ENCODE peak calls at places on chromosome 2, in eight cellular contexts. W, N, I, D, G, C, E and S are unnamed samples.

GRCh38 chr2:1598800-1599199 is 145.5 kb downstream of the PXDN start:
- DNase-seq in W (no peak), N (no peak), I (no peak), D (no peak), G (no peak), C (no peak), E (no peak), S (no peak)

GRCh38 chr2:212528106-212528856 is 10.3 kb downstream of the ERBB4 start:
- DNase-seq in W (no peak), N (no peak), I (no peak), D (no peak), G (peak), C (peak), E (no peak), S (no peak)

GRCh38 chr2:130373808-130374365 is 18.0 kb downstream of the PTPN18 start:
- DNase-seq in W (no peak), N (no peak), I (no peak), D (no peak), G (no peak), C (no peak), E (no peak), S (no peak)

GRCh38 chr2:20603791-20604190 is 47.1 kb downstream of the HS1BP3 start:
- DNase-seq in W (no peak), N (no peak), I (no peak), D (no peak), G (no peak), C (no peak), E (no peak), S (no peak)

GRCh38 chr2:85266424-85267041 is 61.3 kb downstream of the TGOLN2 start:
- DNase-seq in W (no peak), N (peak), I (no peak), D (peak), G (peak), C (peak), E (peak), S (no peak)

GRCh38 chr2:231597014-231597611 is 4.4 kb downstream of the TEX44 start:
- DNase-seq in W (no peak), N (peak), I (no peak), D (no peak), G (peak), C (peak), E (no peak), S (no peak)

GRCh38 chr2:73987109-73987947 is 2.6 kb downstream of the TET3 start:
- DNase-seq in W (no peak), N (no peak), I (no peak), D (peak), G (peak), C (no peak), E (no peak), S (no peak)

GRCh38 chr2:82089518-82089917 is 1785.0 kb upstream of the LRRTM1 start:
- DNase-seq in W (no peak), N (no peak), I (no peak), D (no peak), G (no peak), C (no peak), E (no peak), S (no peak)

GRCh38 chr2:152497481-152498052 is 162.6 kb downstream of the FMNL2 start:
- DNase-seq in W (no peak), N (no peak), I (no peak), D (peak), G (no peak), C (no peak), E (no peak), S (no peak)

GRCh38 chr2:223944166-223944703 is 900 bp downstream of the WDFY1 start:
- DNase-seq in W (peak), N (no peak), I (no peak), D (peak), G (peak), C (peak), E (no peak), S (no peak)

GRCh38 chr2:121635371-121635770 is 13.9 kb downstream of the CLASP1 start:
- DNase-seq in W (no peak), N (peak), I (no peak), D (no peak), G (no peak), C (no peak), E (no peak), S (no peak)

GRCh38 chr2:238964544-238965113 is 116.7 kb downstream of the TWIST2 start:
- DNase-seq in W (no peak), N (no peak), I (no peak), D (no peak), G (no peak), C (no peak), E (no peak), S (no peak)

GRCh38 chr2:42421157-42421485 is 60.1 kb upstream of the COX7A2L start:
- DNase-seq in W (no peak), N (no peak), I (no peak), D (no peak), G (no peak), C (peak), E (no peak), S (no peak)

GRCh38 chr2:17793293-17793692 is 23.0 kb upstream of the MSGN1 start:
- DNase-seq in W (no peak), N (no peak), I (no peak), D (no peak), G (no peak), C (no peak), E (no peak), S (no peak)

GRCh38 chr2:226031962-226032441 is 632.5 kb downstream of the NYAP2 start:
- DNase-seq in W (no peak), N (peak), I (no peak), D (no peak), G (no peak), C (peak), E (no peak), S (no peak)

GRCh38 chr2:98145070-98145469 is 58.1 kb downstream of the VWA3B start:
- DNase-seq in W (no peak), N (no peak), I (no peak), D (no peak), G (no peak), C (no peak), E (no peak), S (no peak)

GRCh38 chr2:57760448-57760847 is 286.2 kb upstream of the VRK2 start:
- DNase-seq in W (no peak), N (no peak), I (no peak), D (no peak), G (no peak), C (no peak), E (no peak), S (no peak)

GRCh38 chr2:143068094-143068890 is 60.9 kb upstream of the ARHGAP15 start:
- DNase-seq in W (no peak), N (no peak), I (no peak), D (no peak), G (no peak), C (no peak), E (peak), S (no peak)

GRCh38 chr2:31217465-31218200 is at the start of gene CAPN14:
- DNase-seq in W (no peak), N (no peak), I (no peak), D (no peak), G (no peak), C (no peak), E (no peak), S (no peak)

GRCh38 chr2:210324458-210324857 is 9.5 kb upstream of the MYL1 start:
- DNase-seq in W (no peak), N (no peak), I (no peak), D (no peak), G (no peak), C (no peak), E (no peak), S (no peak)

GRCh38 chr2:151672277-151672676 is 62.0 kb downstream of the NEB start:
- DNase-seq in W (no peak), N (no peak), I (no peak), D (no peak), G (no peak), C (no peak), E (no peak), S (no peak)

GRCh38 chr2:11765501-11765900 is 19.1 kb downstream of the LPIN1 start:
- DNase-seq in W (no peak), N (no peak), I (no peak), D (no peak), G (no peak), C (no peak), E (no peak), S (no peak)

GRCh38 chr2:6823111-6823510 is 42.6 kb downstream of the CMPK2 start:
- DNase-seq in W (no peak), N (peak), I (no peak), D (no peak), G (no peak), C (peak), E (no peak), S (no peak)

GRCh38 chr2:96764253-96764637 is 3.5 kb downstream of the CNNM4 start:
- DNase-seq in W (no peak), N (no peak), I (no peak), D (no peak), G (no peak), C (peak), E (no peak), S (no peak)

GRCh38 chr2:118224144-118224887 is 136.0 kb downstream of the INSIG2 start:
- DNase-seq in W (peak), N (peak), I (no peak), D (no peak), G (no peak), C (peak), E (no peak), S (no peak)

GRCh38 chr2:203891474-203891873 is 23.9 kb downstream of the CTLA4 start:
- DNase-seq in W (no peak), N (peak), I (no peak), D (no peak), G (no peak), C (peak), E (peak), S (no peak)

GRCh38 chr2:214713080-214713830 is 96.2 kb downstream of the BARD1 start:
- DNase-seq in W (no peak), N (no peak), I (no peak), D (peak), G (no peak), C (no peak), E (no peak), S (no peak)

GRCh38 chr2:7878786-7879515 is 802.9 kb upstream of the ID2 start:
- DNase-seq in W (peak), N (peak), I (no peak), D (no peak), G (no peak), C (no peak), E (no peak), S (no peak)

GRCh38 chr2:61359058-61359457 is 111.8 kb downstream of the USP34 start:
- DNase-seq in W (no peak), N (no peak), I (no peak), D (no peak), G (no peak), C (no peak), E (no peak), S (no peak)

GRCh38 chr2:71462641-71463341 is 9.4 kb downstream of the DYSF start:
- DNase-seq in W (no peak), N (no peak), I (no peak), D (no peak), G (no peak), C (no peak), E (no peak), S (no peak)

GRCh38 chr2:238100049-238100820 is at the start of gene ESPNL:
- DNase-seq in W (no peak), N (no peak), I (no peak), D (peak), G (no peak), C (no peak), E (no peak), S (no peak)

GRCh38 chr2:38181802-38182517 is 106.0 kb upstream of the CYP1B1 start:
- DNase-seq in W (no peak), N (no peak), I (no peak), D (no peak), G (no peak), C (no peak), E (no peak), S (no peak)

GRCh38 chr2:96869281-96869823 is 528 bp downstream of the SEMA4C start:
- DNase-seq in W (no peak), N (peak), I (no peak), D (peak), G (peak), C (peak), E (no peak), S (no peak)

GRCh38 chr2:47301277-47301618 is 101.7 kb upstream of the MSH2 start:
- DNase-seq in W (no peak), N (no peak), I (no peak), D (no peak), G (no peak), C (no peak), E (no peak), S (no peak)

GRCh38 chr2:232925769-232926163 is 55.7 kb downstream of the SNORC start:
- DNase-seq in W (no peak), N (no peak), I (no peak), D (no peak), G (no peak), C (no peak), E (no peak), S (no peak)

GRCh38 chr2:232927041-232927792 is 57.2 kb downstream of the SNORC start:
- DNase-seq in W (no peak), N (no peak), I (no peak), D (no peak), G (no peak), C (peak), E (no peak), S (no peak)

GRCh38 chr2:232927793-232928563 is 57.9 kb downstream of the SNORC start:
- DNase-seq in W (no peak), N (no peak), I (no peak), D (no peak), G (no peak), C (peak), E (no peak), S (no peak)

GRCh38 chr2:232925153-232925768 is 55.2 kb downstream of the SNORC start:
- DNase-seq in W (no peak), N (no peak), I (no peak), D (no peak), G (no peak), C (no peak), E (no peak), S (no peak)

DNA sequence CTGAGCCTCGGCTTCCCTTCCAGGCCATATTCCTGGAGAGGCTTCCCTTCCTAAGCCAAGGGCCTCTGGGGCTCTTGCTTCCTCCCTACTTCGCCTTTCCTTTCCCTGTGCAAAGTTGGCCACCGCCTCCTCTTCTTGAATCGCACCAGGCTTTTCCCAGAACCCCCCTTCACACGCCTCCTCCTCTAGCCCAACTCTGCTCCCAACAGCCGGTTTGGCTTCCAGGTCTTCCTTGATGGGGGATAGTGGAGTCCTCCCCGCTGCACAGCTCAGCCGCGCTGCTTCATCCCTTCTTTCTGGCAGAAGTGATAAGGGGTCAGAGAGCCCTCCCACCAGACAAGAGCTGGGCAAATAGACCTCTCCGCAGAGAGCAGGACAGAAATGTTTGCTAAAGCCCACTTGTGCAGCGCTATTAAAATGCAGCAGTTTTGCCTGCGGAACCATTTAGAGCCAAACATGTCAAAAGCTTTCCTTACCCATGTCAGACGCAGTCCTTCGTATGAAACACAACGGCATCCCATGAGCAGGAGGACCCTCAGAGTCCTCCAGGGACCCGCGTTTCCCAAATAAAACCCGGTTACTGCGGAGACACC is 56.5 kb downstream of the SNORC start:
- DNase-seq in W (no peak), N (no peak), I (no peak), D (no peak), G (no peak), C (no peak), E (no peak), S (no peak)
- H3K4me3 ChIP-seq in W (peak), N (no peak), I (peak), D (no peak), G (no peak), C (no peak), E (no peak), S (no peak)

GRCh38 chr2:108605947-108606346 is 71.7 kb downstream of the LIMS1 start:
- DNase-seq in W (no peak), N (no peak), I (no peak), D (no peak), G (no peak), C (no peak), E (no peak), S (no peak)

GRCh38 chr2:108602422-108602821 is 68.2 kb downstream of the LIMS1 start:
- DNase-seq in W (no peak), N (no peak), I (no peak), D (no peak), G (no peak), C (no peak), E (no peak), S (no peak)

GRCh38 chr2:108607706-108608301 is 73.5 kb downstream of the LIMS1 start:
- DNase-seq in W (no peak), N (peak), I (no peak), D (no peak), G (peak), C (peak), E (no peak), S (no peak)

GRCh38 chr2:108604196-108604595 is 69.9 kb downstream of the LIMS1 start:
- DNase-seq in W (no peak), N (no peak), I (no peak), D (no peak), G (no peak), C (peak), E (no peak), S (no peak)
- H3K4me3 ChIP-seq in W (no peak), N (no peak), I (no peak), D (no peak), G (no peak), C (no peak), E (no peak), S (no peak)

DNA sequence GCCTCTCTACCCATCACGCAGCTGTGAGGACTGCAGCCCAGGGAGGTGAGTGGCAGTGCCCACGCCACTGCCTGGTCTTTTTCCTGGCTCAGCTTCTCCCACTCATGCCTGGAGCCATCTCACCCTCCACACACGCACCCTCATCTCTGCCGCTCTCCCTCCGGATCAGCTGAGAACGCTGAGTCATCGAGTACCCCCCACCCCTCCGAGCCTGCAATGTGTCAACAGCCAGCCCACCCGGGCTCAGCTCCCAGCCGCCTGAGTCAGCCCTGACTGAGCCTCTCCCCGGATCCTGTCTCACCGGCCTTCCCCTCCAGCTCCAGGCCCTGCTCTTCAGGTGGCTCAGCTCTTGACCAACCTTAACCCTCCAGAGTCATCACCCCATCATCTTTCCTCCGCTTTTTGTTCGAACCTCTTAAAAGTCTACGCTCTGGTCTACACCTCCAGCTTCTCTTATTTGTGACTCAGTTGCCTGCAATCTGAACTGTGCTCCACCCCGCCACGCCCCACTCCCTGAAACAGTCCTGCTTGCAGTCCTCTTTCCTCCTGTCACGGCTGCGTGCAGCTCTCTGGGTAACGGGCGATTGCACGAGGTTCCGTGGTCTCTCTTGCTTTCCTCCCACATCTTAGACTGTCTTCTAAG is 94.4 kb upstream of the ASAP2 start:
- DNase-seq in W (no peak), N (peak), I (peak), D (no peak), G (no peak), C (peak), E (no peak), S (peak)
- H3K4me3 ChIP-seq in W (no peak), N (no peak), I (no peak), D (no peak), G (no peak), C (no peak), E (no peak), S (no peak)

DNA sequence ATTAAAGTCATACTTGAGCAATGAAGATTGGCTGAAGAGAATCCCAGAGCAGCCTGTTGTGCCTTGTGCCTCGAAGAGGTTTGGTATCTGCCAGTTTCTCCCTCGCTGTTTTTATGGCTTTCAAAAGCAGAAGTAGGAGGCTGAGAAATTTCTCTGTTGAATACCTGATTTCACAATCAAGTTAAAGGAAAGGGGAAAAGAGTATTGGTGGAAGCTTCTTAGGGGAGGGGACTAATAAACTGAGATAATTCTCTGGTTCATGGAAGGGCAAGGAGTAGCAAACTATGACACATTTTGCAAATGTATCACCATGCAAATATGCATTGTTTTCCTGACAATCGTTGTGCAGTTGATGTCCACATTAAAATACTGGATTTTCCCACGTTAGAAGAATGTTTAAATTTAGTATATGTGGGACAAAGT is at the start of gene IL1B:
- DNase-seq in W (no peak), N (peak), I (peak), D (no peak), G (no peak), C (peak), E (peak), S (peak)
- H3K4me3 ChIP-seq in W (no peak), N (peak), I (no peak), D (no peak), G (no peak), C (peak), E (peak), S (no peak)

DNA sequence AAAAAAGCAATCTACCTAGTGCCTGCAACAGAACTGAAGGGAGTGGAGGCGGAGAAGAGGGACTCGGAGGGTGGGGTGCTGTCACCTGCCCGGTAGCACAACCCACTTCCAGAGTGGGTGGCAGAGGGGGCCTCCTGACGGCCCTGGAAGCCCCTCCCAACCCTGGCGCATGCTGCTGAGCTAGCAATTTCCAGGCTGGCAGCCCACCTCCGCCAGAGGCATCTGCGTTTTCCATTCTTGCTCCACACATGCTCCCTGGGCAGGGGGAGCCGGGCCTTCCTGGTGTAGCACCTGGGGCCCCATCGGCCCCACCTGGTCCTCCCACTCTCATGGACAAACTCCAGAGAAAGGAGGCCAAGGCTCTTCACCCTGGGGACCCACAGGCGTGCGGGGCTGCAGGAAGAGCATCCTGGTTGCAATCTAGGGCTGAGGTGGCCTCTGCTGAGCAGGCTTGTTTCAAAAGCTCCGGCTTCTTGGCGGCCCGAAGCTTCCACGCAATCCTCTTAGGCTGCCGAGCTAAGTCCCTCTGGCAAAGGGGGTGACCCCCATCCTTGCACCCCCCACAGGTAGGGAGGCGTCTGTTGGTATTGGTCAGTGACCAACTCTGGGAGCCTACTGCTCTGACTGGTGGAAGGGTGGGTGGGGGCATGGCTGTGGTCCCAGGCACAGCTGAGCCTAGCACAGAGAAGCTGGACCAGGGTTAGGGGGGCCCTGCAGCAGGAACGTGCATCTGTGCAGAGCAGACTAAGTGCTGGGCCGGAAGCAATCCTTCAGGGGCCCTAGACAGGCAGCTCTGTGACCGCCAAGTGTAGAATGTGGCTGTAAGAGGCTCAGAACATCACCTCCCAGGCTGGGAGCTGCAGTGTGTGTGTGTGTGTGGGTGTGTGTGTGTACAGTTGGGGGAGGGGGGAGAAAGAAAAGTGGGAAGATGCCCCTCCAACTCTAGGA is 2.6 kb downstream of the HS6ST1 start:
- DNase-seq in W (no peak), N (peak), I (no peak), D (peak), G (no peak), C (peak), E (no peak), S (no peak)
- H3K4me3 ChIP-seq in W (peak), N (peak), I (peak), D (peak), G (no peak), C (peak), E (peak), S (peak)